ENCODE peak calls at places on chromosomes 16 and 17, in seven cellular contexts. One of them, this sample, is unnamed.

GRCh38 chr17:75366432-75366831 is 39.0 kb downstream of the GRB2 start:
- DNase-seq in substantia nigra: no peak
- DNase-seq in left ventricle myocardium inferior: no peak
- DNase-seq in astrocyte: no peak
- DNase-seq in brain microvascular endothelial cell: no peak
- DNase-seq in aorta: no peak
- DNase-seq in cardiac muscle cell: no peak
- DNase-seq in this sample: no peak

GRCh38 chr16:70749006-70749678 is 51.8 kb downstream of the VAC14 start:
- DNase-seq in aorta: no peak
- DNase-seq in brain microvascular endothelial cell: no peak
- DNase-seq in left ventricle myocardium inferior: no peak
- DNase-seq in substantia nigra: peak; percentile 21
- DNase-seq in astrocyte: no peak
- DNase-seq in cardiac muscle cell: no peak
- DNase-seq in this sample: no peak

GRCh38 chr16:89409161-89409711 is 81.1 kb downstream of the ANKRD11 start:
- DNase-seq in astrocyte: no peak
- DNase-seq in aorta: no peak
- DNase-seq in left ventricle myocardium inferior: no peak
- DNase-seq in cardiac muscle cell: peak; percentile 24
- DNase-seq in brain microvascular endothelial cell: peak; percentile 14
- DNase-seq in substantia nigra: no peak
- DNase-seq in this sample: peak; percentile 77

GRCh38 chr17:66715745-66716156 is 119.2 kb upstream of the CACNG5 start:
- DNase-seq in left ventricle myocardium inferior: no peak
- DNase-seq in astrocyte: peak; percentile 43
- DNase-seq in cardiac muscle cell: peak; percentile 71
- DNase-seq in brain microvascular endothelial cell: peak; percentile 68
- DNase-seq in aorta: no peak
- DNase-seq in substantia nigra: no peak
- DNase-seq in this sample: peak; percentile 76

GRCh38 chr16:641326-642188 is at the start of gene MCRIP2:
- DNase-seq in left ventricle myocardium inferior: peak; percentile 89
- DNase-seq in brain microvascular endothelial cell: peak; percentile 18
- DNase-seq in aorta: peak; percentile 93
- DNase-seq in astrocyte: peak; percentile 28
- DNase-seq in substantia nigra: peak; percentile 83
- DNase-seq in cardiac muscle cell: peak; percentile 84
- DNase-seq in this sample: peak; percentile 88

GRCh38 chr17:45314761-45315549 is 1.9 kb downstream of the MAP3K14 start:
- DNase-seq in astrocyte: no peak
- DNase-seq in aorta: no peak
- DNase-seq in substantia nigra: no peak
- DNase-seq in left ventricle myocardium inferior: no peak
- DNase-seq in brain microvascular endothelial cell: no peak
- DNase-seq in cardiac muscle cell: no peak
- DNase-seq in this sample: peak; percentile 58

GRCh38 chr16:87326151-87326571 is 9.0 kb upstream of the C16orf95 start:
- DNase-seq in substantia nigra: peak; percentile 55
- DNase-seq in cardiac muscle cell: no peak
- DNase-seq in brain microvascular endothelial cell: no peak
- DNase-seq in aorta: no peak
- DNase-seq in astrocyte: no peak
- DNase-seq in left ventricle myocardium inferior: no peak
- DNase-seq in this sample: peak; percentile 14

GRCh38 chr16:27403601-27403992 is 1.6 kb downstream of the IL21R start:
- DNase-seq in substantia nigra: no peak
- DNase-seq in left ventricle myocardium inferior: no peak
- DNase-seq in astrocyte: no peak
- DNase-seq in cardiac muscle cell: no peak
- DNase-seq in brain microvascular endothelial cell: no peak
- DNase-seq in aorta: no peak
- DNase-seq in this sample: no peak

GRCh38 chr16:87702325-87702811 is 63.4 kb downstream of the KLHDC4 start:
- DNase-seq in cardiac muscle cell: peak; percentile 40
- DNase-seq in aorta: no peak
- DNase-seq in left ventricle myocardium inferior: no peak
- DNase-seq in astrocyte: no peak
- DNase-seq in brain microvascular endothelial cell: peak; percentile 16
- DNase-seq in substantia nigra: no peak
- DNase-seq in this sample: peak; percentile 30

GRCh38 chr16:14289692-14290340 is 218.7 kb downstream of the MRTFB start:
- DNase-seq in brain microvascular endothelial cell: no peak
- DNase-seq in substantia nigra: no peak
- DNase-seq in aorta: peak; percentile 44
- DNase-seq in left ventricle myocardium inferior: no peak
- DNase-seq in astrocyte: no peak
- DNase-seq in cardiac muscle cell: peak; percentile 35
- DNase-seq in this sample: peak; percentile 25

GRCh38 chr17:41655611-41656111 is 31.3 kb upstream of the KRT17 start:
- DNase-seq in aorta: no peak
- DNase-seq in brain microvascular endothelial cell: no peak
- DNase-seq in left ventricle myocardium inferior: no peak
- DNase-seq in cardiac muscle cell: no peak
- DNase-seq in astrocyte: no peak
- DNase-seq in substantia nigra: no peak
- DNase-seq in this sample: no peak

GRCh38 chr16:12265168-12265567 is 288.6 kb downstream of the SNX29 start:
- DNase-seq in left ventricle myocardium inferior: no peak
- DNase-seq in substantia nigra: no peak
- DNase-seq in brain microvascular endothelial cell: no peak
- DNase-seq in astrocyte: no peak
- DNase-seq in cardiac muscle cell: no peak
- DNase-seq in aorta: no peak
- DNase-seq in this sample: no peak

GRCh38 chr17:30549864-30550511 is 72.8 kb downstream of the GOSR1 start:
- DNase-seq in left ventricle myocardium inferior: no peak
- DNase-seq in aorta: no peak
- DNase-seq in substantia nigra: no peak
- DNase-seq in astrocyte: no peak
- DNase-seq in cardiac muscle cell: no peak
- DNase-seq in brain microvascular endothelial cell: no peak
- DNase-seq in this sample: no peak

GRCh38 chr17:81417879-81418709 is 22.8 kb downstream of the BAHCC1 start:
- DNase-seq in astrocyte: no peak
- DNase-seq in cardiac muscle cell: no peak
- DNase-seq in left ventricle myocardium inferior: no peak
- DNase-seq in brain microvascular endothelial cell: no peak
- DNase-seq in aorta: no peak
- DNase-seq in substantia nigra: no peak
- DNase-seq in this sample: no peak

GRCh38 chr17:81416612-81417011 is 21.4 kb downstream of the BAHCC1 start:
- DNase-seq in left ventricle myocardium inferior: no peak
- DNase-seq in aorta: no peak
- DNase-seq in cardiac muscle cell: no peak
- DNase-seq in brain microvascular endothelial cell: no peak
- DNase-seq in substantia nigra: no peak
- DNase-seq in astrocyte: no peak
- DNase-seq in this sample: no peak

GRCh38 chr17:81415681-81416080 is 20.4 kb downstream of the BAHCC1 start:
- DNase-seq in left ventricle myocardium inferior: no peak
- DNase-seq in cardiac muscle cell: no peak
- DNase-seq in astrocyte: no peak
- DNase-seq in substantia nigra: no peak
- DNase-seq in brain microvascular endothelial cell: no peak
- DNase-seq in aorta: no peak
- DNase-seq in this sample: no peak

GRCh38 chr17:81418710-81419332 is 23.6 kb downstream of the BAHCC1 start:
- DNase-seq in cardiac muscle cell: no peak
- DNase-seq in substantia nigra: no peak
- DNase-seq in brain microvascular endothelial cell: no peak
- DNase-seq in astrocyte: no peak
- DNase-seq in left ventricle myocardium inferior: no peak
- DNase-seq in aorta: no peak
- DNase-seq in this sample: peak; percentile 59

GRCh38 chr17:81417049-81417878 is 22.0 kb downstream of the BAHCC1 start:
- DNase-seq in cardiac muscle cell: peak; percentile 37
- DNase-seq in substantia nigra: no peak
- DNase-seq in aorta: peak; percentile 94
- DNase-seq in astrocyte: no peak
- DNase-seq in left ventricle myocardium inferior: no peak
- DNase-seq in brain microvascular endothelial cell: no peak
- DNase-seq in this sample: peak; percentile 89
- H3K27ac ChIP-seq in cardiac muscle cell: no peak overlapping the region
- H3K27ac ChIP-seq in substantia nigra: no peak overlapping the region
- H3K27ac ChIP-seq in aorta: peak overlapping the region; percentile 96
- H3K27ac ChIP-seq in astrocyte: peak overlapping the region; percentile 1
- H3K27ac ChIP-seq in left ventricle myocardium inferior: peak overlapping the region; percentile 92
- H3K27ac ChIP-seq in brain microvascular endothelial cell: no peak overlapping the region
- H3K27ac ChIP-seq in this sample: peak overlapping the region; percentile 86

DNA sequence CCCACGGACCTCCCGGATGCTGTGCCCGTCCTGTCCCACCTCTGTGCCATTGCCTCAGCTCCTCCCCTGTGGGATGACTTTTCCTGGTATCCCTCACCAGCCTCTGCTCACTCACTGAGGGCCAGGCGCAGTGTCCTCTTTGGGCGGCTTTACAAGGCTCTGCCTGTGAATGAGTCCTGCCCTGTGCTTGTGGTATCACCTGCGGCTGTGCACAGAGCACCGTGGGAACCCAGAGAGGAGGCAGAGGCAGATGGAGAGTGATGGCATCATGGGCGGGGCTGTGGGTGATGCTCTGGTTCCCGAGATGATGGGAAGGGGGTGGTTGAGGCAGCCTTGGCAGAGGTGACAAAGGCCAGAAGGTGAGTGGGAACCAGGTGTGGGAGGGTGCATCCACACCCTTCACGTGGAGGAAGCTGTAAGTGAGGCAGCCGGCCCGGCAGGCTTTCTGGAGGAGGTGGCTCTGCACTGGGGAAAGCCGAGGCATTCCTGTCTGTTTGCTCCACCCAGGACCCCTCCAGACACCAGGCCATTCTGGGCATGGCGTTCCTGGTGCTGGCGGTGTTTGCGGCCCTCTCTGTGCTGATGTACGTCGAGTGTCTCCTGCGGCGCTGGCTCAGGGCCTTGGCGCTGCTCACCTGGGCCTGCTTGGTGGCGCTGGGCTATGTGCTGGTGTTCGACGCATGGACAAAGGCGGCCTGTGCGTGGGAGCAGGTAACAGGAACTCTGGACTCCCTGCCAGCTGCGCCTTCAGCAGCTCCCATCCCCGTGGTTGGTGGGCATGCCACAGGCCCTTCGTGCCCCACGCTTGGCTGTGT is 23.8 kb downstream of the ADCY7 start:
- DNase-seq in aorta: no peak
- DNase-seq in astrocyte: no peak
- DNase-seq in left ventricle myocardium inferior: no peak
- DNase-seq in substantia nigra: no peak
- DNase-seq in brain microvascular endothelial cell: no peak
- DNase-seq in cardiac muscle cell: no peak
- DNase-seq in this sample: no peak
- H3K27ac ChIP-seq in aorta: no peak overlapping the region
- H3K27ac ChIP-seq in astrocyte: no peak overlapping the region
- H3K27ac ChIP-seq in left ventricle myocardium inferior: no peak overlapping the region
- H3K27ac ChIP-seq in substantia nigra: no peak overlapping the region
- H3K27ac ChIP-seq in brain microvascular endothelial cell: no peak overlapping the region
- H3K27ac ChIP-seq in cardiac muscle cell: no peak overlapping the region
- H3K27ac ChIP-seq in this sample: no peak overlapping the region

DNA sequence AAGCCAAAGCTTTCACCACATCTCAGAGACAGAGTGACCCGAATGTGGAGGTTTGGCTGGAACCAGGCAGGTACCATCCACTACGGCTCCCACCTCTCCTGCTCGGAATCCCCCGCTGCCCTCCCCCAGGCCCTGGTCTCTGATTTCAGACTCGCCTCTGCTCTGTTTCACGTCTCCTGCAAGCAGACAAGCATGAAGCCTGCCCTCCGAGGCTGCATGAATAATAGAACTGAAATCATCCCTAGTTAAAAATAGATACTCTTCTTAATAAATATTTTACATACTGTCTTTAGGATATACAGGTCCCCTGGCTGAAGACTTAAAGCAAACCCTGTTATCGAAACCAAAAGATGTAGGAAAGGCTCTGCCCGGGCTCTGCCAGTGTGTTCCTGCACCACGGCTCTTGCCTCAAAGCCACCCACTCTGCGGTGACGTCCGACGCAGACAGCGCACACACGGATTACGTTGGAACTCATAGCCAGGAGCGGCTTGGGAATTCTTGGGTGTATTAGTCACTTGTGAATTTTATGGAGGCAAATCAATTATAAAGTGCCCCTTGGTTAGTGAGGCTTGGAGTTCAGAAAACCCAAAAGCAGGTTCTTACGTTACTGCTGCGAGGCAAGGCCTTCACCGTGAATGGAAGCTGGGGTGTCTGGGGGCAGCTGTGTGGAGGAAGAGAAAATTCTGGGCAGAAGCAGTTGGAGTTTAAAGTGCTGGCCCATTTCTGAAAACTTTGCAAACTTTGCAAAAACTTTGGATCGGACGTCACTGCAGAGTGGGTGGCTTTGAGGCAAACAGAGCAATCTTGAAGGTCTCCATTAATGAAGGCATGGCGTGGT is 25.6 kb upstream of the NPTX1 start:
- DNase-seq in brain microvascular endothelial cell: peak; percentile 88
- DNase-seq in substantia nigra: no peak
- DNase-seq in astrocyte: peak; percentile 92
- DNase-seq in cardiac muscle cell: peak; percentile 50
- DNase-seq in aorta: no peak
- DNase-seq in left ventricle myocardium inferior: no peak
- DNase-seq in this sample: peak; percentile 51
- H3K27ac ChIP-seq in brain microvascular endothelial cell: peak overlapping the region; percentile 76
- H3K27ac ChIP-seq in substantia nigra: no peak overlapping the region
- H3K27ac ChIP-seq in astrocyte: peak overlapping the region; percentile 28
- H3K27ac ChIP-seq in cardiac muscle cell: no peak overlapping the region
- H3K27ac ChIP-seq in aorta: no peak overlapping the region
- H3K27ac ChIP-seq in left ventricle myocardium inferior: no peak overlapping the region
- H3K27ac ChIP-seq in this sample: no peak overlapping the region

GRCh38 chr17:79792371-79792871 is 4.5 kb downstream of the CBX8 start:
- DNase-seq in substantia nigra: no peak
- DNase-seq in astrocyte: no peak
- DNase-seq in aorta: no peak
- DNase-seq in brain microvascular endothelial cell: no peak
- DNase-seq in left ventricle myocardium inferior: no peak
- DNase-seq in cardiac muscle cell: no peak
- DNase-seq in this sample: no peak

GRCh38 chr17:79795795-79796569 is 895 bp downstream of the CBX8 start:
- DNase-seq in brain microvascular endothelial cell: no peak
- DNase-seq in cardiac muscle cell: no peak
- DNase-seq in substantia nigra: no peak
- DNase-seq in astrocyte: no peak
- DNase-seq in left ventricle myocardium inferior: no peak
- DNase-seq in aorta: no peak
- DNase-seq in this sample: no peak

GRCh38 chr17:79792984-79793923 is 3.6 kb downstream of the CBX8 start:
- DNase-seq in cardiac muscle cell: peak; percentile 70
- DNase-seq in astrocyte: peak; percentile 77
- DNase-seq in aorta: no peak
- DNase-seq in brain microvascular endothelial cell: peak; percentile 33
- DNase-seq in substantia nigra: no peak
- DNase-seq in left ventricle myocardium inferior: no peak
- DNase-seq in this sample: peak; percentile 89

GRCh38 chr17:79794659-79795511 is 2.0 kb downstream of the CBX8 start:
- DNase-seq in cardiac muscle cell: no peak
- DNase-seq in aorta: no peak
- DNase-seq in astrocyte: no peak
- DNase-seq in substantia nigra: no peak
- DNase-seq in brain microvascular endothelial cell: no peak
- DNase-seq in left ventricle myocardium inferior: no peak
- DNase-seq in this sample: no peak

DNA sequence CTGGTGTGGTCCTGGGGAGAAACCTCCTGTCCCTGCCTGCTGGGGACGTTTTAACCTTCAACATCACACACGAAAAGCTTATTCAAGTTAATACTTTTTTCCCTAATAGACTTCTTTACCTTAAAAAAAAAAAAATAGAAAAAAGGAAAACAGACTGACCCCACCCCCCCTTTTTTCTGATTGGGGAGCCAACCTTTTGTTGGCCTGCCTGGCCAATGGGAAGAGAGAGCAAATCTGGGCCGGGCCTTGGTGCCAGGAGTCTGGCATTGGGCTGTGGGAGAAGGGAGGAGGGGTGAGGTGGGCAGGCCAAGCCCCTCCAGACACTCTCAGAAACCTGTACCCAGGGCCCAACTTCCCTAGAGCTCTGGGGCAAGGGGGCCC is 3.0 kb downstream of the CBX8 start:
- DNase-seq in aorta: no peak
- DNase-seq in brain microvascular endothelial cell: no peak
- DNase-seq in cardiac muscle cell: peak; percentile 41
- DNase-seq in substantia nigra: no peak
- DNase-seq in astrocyte: no peak
- DNase-seq in left ventricle myocardium inferior: no peak
- DNase-seq in this sample: peak; percentile 71
- H3K27ac ChIP-seq in aorta: no peak overlapping the region
- H3K27ac ChIP-seq in brain microvascular endothelial cell: peak overlapping the region; percentile 34
- H3K27ac ChIP-seq in cardiac muscle cell: no peak overlapping the region
- H3K27ac ChIP-seq in substantia nigra: no peak overlapping the region
- H3K27ac ChIP-seq in astrocyte: no peak overlapping the region
- H3K27ac ChIP-seq in left ventricle myocardium inferior: no peak overlapping the region
- H3K27ac ChIP-seq in this sample: peak overlapping the region; percentile 82